ENCODE peak calls at places on chromosome 13, in ten cellular contexts. One of them, this sample, is unnamed.

GRCh38 chr13:20129076-20129475 is 31.8 kb downstream of the GJA3 start:
- DNase-seq in uterus: no peak
- DNase-seq in astrocyte of the spinal cord: no peak
- DNase-seq in Caco-2: peak
- DNase-seq in neural progenitor cell: no peak
- DNase-seq in A673: no peak
- DNase-seq in choroid plexus epithelial cell: no peak
- DNase-seq in mammary epithelial cell: no peak
- DNase-seq in activated CD8-positive, alpha-beta T cell treated with anti-CD3 and anti-CD28 coated beads for 36 hours: no peak
- DNase-seq in MM.1S: no peak
- DNase-seq in this sample: no peak

GRCh38 chr13:77919351-77920294 is 992 bp upstream of the EDNRB start:
- DNase-seq in uterus: peak
- DNase-seq in A673: peak
- DNase-seq in mammary epithelial cell: no peak
- DNase-seq in activated CD8-positive, alpha-beta T cell treated with anti-CD3 and anti-CD28 coated beads for 36 hours: peak
- DNase-seq in neural progenitor cell: peak
- DNase-seq in choroid plexus epithelial cell: peak
- DNase-seq in Caco-2: no peak
- DNase-seq in astrocyte of the spinal cord: peak
- DNase-seq in MM.1S: no peak
- DNase-seq in this sample: no peak

GRCh38 chr13:98521876-98522275 is 55.0 kb downstream of the STK24 start:
- DNase-seq in Caco-2: no peak
- DNase-seq in mammary epithelial cell: no peak
- DNase-seq in astrocyte of the spinal cord: no peak
- DNase-seq in A673: no peak
- DNase-seq in MM.1S: no peak
- DNase-seq in neural progenitor cell: no peak
- DNase-seq in uterus: no peak
- DNase-seq in activated CD8-positive, alpha-beta T cell treated with anti-CD3 and anti-CD28 coated beads for 36 hours: no peak
- DNase-seq in choroid plexus epithelial cell: no peak
- DNase-seq in this sample: no peak

GRCh38 chr13:38213307-38213706 is 136.3 kb upstream of the UFM1 start:
- DNase-seq in neural progenitor cell: no peak
- DNase-seq in MM.1S: no peak
- DNase-seq in A673: peak
- DNase-seq in astrocyte of the spinal cord: peak
- DNase-seq in mammary epithelial cell: peak
- DNase-seq in Caco-2: no peak
- DNase-seq in uterus: no peak
- DNase-seq in choroid plexus epithelial cell: peak
- DNase-seq in activated CD8-positive, alpha-beta T cell treated with anti-CD3 and anti-CD28 coated beads for 36 hours: no peak
- DNase-seq in this sample: no peak

GRCh38 chr13:44120814-44121505 is 241.3 kb downstream of the LACC1 start:
- DNase-seq in astrocyte of the spinal cord: no peak
- DNase-seq in A673: no peak
- DNase-seq in choroid plexus epithelial cell: no peak
- DNase-seq in MM.1S: no peak
- DNase-seq in activated CD8-positive, alpha-beta T cell treated with anti-CD3 and anti-CD28 coated beads for 36 hours: no peak
- DNase-seq in neural progenitor cell: no peak
- DNase-seq in mammary epithelial cell: no peak
- DNase-seq in Caco-2: no peak
- DNase-seq in uterus: no peak
- DNase-seq in this sample: no peak

GRCh38 chr13:33742321-33742720 is 75.6 kb upstream of the RFC3 start:
- DNase-seq in mammary epithelial cell: no peak
- DNase-seq in uterus: no peak
- DNase-seq in Caco-2: no peak
- DNase-seq in astrocyte of the spinal cord: no peak
- DNase-seq in A673: no peak
- DNase-seq in neural progenitor cell: no peak
- DNase-seq in activated CD8-positive, alpha-beta T cell treated with anti-CD3 and anti-CD28 coated beads for 36 hours: no peak
- DNase-seq in MM.1S: no peak
- DNase-seq in choroid plexus epithelial cell: no peak
- DNase-seq in this sample: no peak

GRCh38 chr13:112978561-112979405 is 9.8 kb downstream of the MCF2L start:
- DNase-seq in A673: no peak
- DNase-seq in neural progenitor cell: no peak
- DNase-seq in Caco-2: no peak
- DNase-seq in activated CD8-positive, alpha-beta T cell treated with anti-CD3 and anti-CD28 coated beads for 36 hours: no peak
- DNase-seq in MM.1S: no peak
- DNase-seq in uterus: no peak
- DNase-seq in choroid plexus epithelial cell: no peak
- DNase-seq in astrocyte of the spinal cord: no peak
- DNase-seq in mammary epithelial cell: no peak
- DNase-seq in this sample: no peak

GRCh38 chr13:107969551-107969950 is 245.8 kb downstream of the LIG4 start:
- DNase-seq in Caco-2: no peak
- DNase-seq in neural progenitor cell: no peak
- DNase-seq in astrocyte of the spinal cord: no peak
- DNase-seq in mammary epithelial cell: no peak
- DNase-seq in A673: no peak
- DNase-seq in MM.1S: no peak
- DNase-seq in activated CD8-positive, alpha-beta T cell treated with anti-CD3 and anti-CD28 coated beads for 36 hours: no peak
- DNase-seq in choroid plexus epithelial cell: no peak
- DNase-seq in uterus: no peak
- DNase-seq in this sample: no peak

GRCh38 chr13:114311908-114312307 is 2.4 kb upstream of the CHAMP1 start:
- DNase-seq in A673: peak
- DNase-seq in Caco-2: no peak
- DNase-seq in mammary epithelial cell: no peak
- DNase-seq in neural progenitor cell: no peak
- DNase-seq in activated CD8-positive, alpha-beta T cell treated with anti-CD3 and anti-CD28 coated beads for 36 hours: no peak
- DNase-seq in choroid plexus epithelial cell: no peak
- DNase-seq in astrocyte of the spinal cord: no peak
- DNase-seq in uterus: no peak
- DNase-seq in MM.1S: no peak
- DNase-seq in this sample: no peak

GRCh38 chr13:59099182-59099950 is 1064.4 kb downstream of the DIAPH3 start:
- DNase-seq in mammary epithelial cell: no peak
- DNase-seq in Caco-2: no peak
- DNase-seq in uterus: no peak
- DNase-seq in activated CD8-positive, alpha-beta T cell treated with anti-CD3 and anti-CD28 coated beads for 36 hours: no peak
- DNase-seq in astrocyte of the spinal cord: peak
- DNase-seq in A673: no peak
- DNase-seq in choroid plexus epithelial cell: peak
- DNase-seq in neural progenitor cell: peak
- DNase-seq in MM.1S: no peak
- DNase-seq in this sample: no peak

GRCh38 chr13:94656766-94657165 is 55.1 kb downstream of the GPR180 start:
- DNase-seq in Caco-2: no peak
- DNase-seq in neural progenitor cell: no peak
- DNase-seq in uterus: no peak
- DNase-seq in mammary epithelial cell: peak
- DNase-seq in choroid plexus epithelial cell: peak
- DNase-seq in A673: peak
- DNase-seq in astrocyte of the spinal cord: peak
- DNase-seq in MM.1S: peak
- DNase-seq in activated CD8-positive, alpha-beta T cell treated with anti-CD3 and anti-CD28 coated beads for 36 hours: peak
- DNase-seq in this sample: peak
- TF ChIP-seq CTCF in Caco-2: no peak
- TF ChIP-seq CTCF in neural progenitor cell: no peak
- TF ChIP-seq CTCF in uterus: no peak
- TF ChIP-seq CTCF in mammary epithelial cell: peak
- TF ChIP-seq CTCF in choroid plexus epithelial cell: peak
- TF ChIP-seq CTCF in A673: no peak
- TF ChIP-seq CTCF in astrocyte of the spinal cord: no peak
- TF ChIP-seq CTCF in MM.1S: no peak
- TF ChIP-seq CTCF in activated CD8-positive, alpha-beta T cell treated with anti-CD3 and anti-CD28 coated beads for 36 hours: no peak
- TF ChIP-seq CTCF in this sample: no peak

GRCh38 chr13:79874396-79875360 is 393.7 kb downstream of the NDFIP2 start:
- DNase-seq in activated CD8-positive, alpha-beta T cell treated with anti-CD3 and anti-CD28 coated beads for 36 hours: peak
- DNase-seq in Caco-2: no peak
- DNase-seq in mammary epithelial cell: peak
- DNase-seq in astrocyte of the spinal cord: no peak
- DNase-seq in MM.1S: no peak
- DNase-seq in uterus: no peak
- DNase-seq in A673: peak
- DNase-seq in choroid plexus epithelial cell: no peak
- DNase-seq in neural progenitor cell: no peak
- DNase-seq in this sample: no peak
- TF ChIP-seq CTCF in activated CD8-positive, alpha-beta T cell treated with anti-CD3 and anti-CD28 coated beads for 36 hours: no peak
- TF ChIP-seq CTCF in Caco-2: no peak
- TF ChIP-seq CTCF in mammary epithelial cell: no peak
- TF ChIP-seq CTCF in astrocyte of the spinal cord: no peak
- TF ChIP-seq CTCF in MM.1S: no peak
- TF ChIP-seq CTCF in uterus: no peak
- TF ChIP-seq CTCF in A673: no peak
- TF ChIP-seq CTCF in choroid plexus epithelial cell: no peak
- TF ChIP-seq CTCF in neural progenitor cell: no peak
- TF ChIP-seq CTCF in this sample: no peak

DNA sequence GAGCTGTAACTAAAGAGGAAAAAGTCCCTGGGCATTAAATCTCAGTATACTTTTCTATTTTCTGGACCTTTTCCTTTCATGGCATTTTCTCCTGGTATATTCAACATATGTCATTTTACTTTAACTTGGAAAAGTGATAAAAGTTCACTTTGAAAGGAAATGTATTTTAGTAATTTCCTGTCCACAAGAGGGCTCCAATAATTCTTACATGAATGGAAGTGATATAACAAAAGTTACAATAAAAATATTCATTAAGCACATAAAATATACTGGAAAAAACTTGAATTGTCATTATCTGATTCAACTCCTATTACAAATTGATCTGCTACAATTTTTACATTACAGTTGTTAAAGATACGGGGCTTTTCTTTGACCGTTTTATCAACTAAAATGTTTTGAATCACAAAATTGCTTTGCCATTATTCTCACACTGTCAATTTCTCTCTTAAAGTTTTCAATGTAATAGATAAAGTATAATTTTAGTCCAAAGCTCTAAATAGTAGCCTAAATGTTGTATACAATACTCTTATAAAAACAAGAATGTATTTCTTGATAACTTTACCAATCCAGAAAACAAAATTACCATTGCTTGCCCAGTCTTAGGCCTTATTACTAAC is 4.9 kb downstream of the UBL3 start:
- DNase-seq in MM.1S: no peak
- DNase-seq in activated CD8-positive, alpha-beta T cell treated with anti-CD3 and anti-CD28 coated beads for 36 hours: no peak
- DNase-seq in choroid plexus epithelial cell: peak
- DNase-seq in A673: peak
- DNase-seq in uterus: no peak
- DNase-seq in Caco-2: no peak
- DNase-seq in astrocyte of the spinal cord: peak
- DNase-seq in neural progenitor cell: no peak
- DNase-seq in mammary epithelial cell: no peak
- DNase-seq in this sample: no peak
- TF ChIP-seq CTCF in MM.1S: no peak
- TF ChIP-seq CTCF in activated CD8-positive, alpha-beta T cell treated with anti-CD3 and anti-CD28 coated beads for 36 hours: peak
- TF ChIP-seq CTCF in choroid plexus epithelial cell: peak
- TF ChIP-seq CTCF in A673: peak
- TF ChIP-seq CTCF in uterus: no peak
- TF ChIP-seq CTCF in Caco-2: peak
- TF ChIP-seq CTCF in astrocyte of the spinal cord: peak
- TF ChIP-seq CTCF in neural progenitor cell: peak
- TF ChIP-seq CTCF in mammary epithelial cell: peak
- TF ChIP-seq CTCF in this sample: peak

GRCh38 chr13:80341098-80341701 is at the start of gene SPRY2:
- DNase-seq in mammary epithelial cell: peak
- DNase-seq in MM.1S: peak
- DNase-seq in A673: peak
- DNase-seq in choroid plexus epithelial cell: peak
- DNase-seq in Caco-2: peak
- DNase-seq in uterus: peak
- DNase-seq in astrocyte of the spinal cord: peak
- DNase-seq in activated CD8-positive, alpha-beta T cell treated with anti-CD3 and anti-CD28 coated beads for 36 hours: peak
- DNase-seq in neural progenitor cell: peak
- DNase-seq in this sample: peak
- TF ChIP-seq CTCF in mammary epithelial cell: no peak
- TF ChIP-seq CTCF in MM.1S: no peak
- TF ChIP-seq CTCF in A673: no peak
- TF ChIP-seq CTCF in choroid plexus epithelial cell: no peak
- TF ChIP-seq CTCF in Caco-2: no peak
- TF ChIP-seq CTCF in uterus: peak
- TF ChIP-seq CTCF in astrocyte of the spinal cord: no peak
- TF ChIP-seq CTCF in activated CD8-positive, alpha-beta T cell treated with anti-CD3 and anti-CD28 coated beads for 36 hours: no peak
- TF ChIP-seq CTCF in neural progenitor cell: peak
- TF ChIP-seq CTCF in this sample: no peak

DNA sequence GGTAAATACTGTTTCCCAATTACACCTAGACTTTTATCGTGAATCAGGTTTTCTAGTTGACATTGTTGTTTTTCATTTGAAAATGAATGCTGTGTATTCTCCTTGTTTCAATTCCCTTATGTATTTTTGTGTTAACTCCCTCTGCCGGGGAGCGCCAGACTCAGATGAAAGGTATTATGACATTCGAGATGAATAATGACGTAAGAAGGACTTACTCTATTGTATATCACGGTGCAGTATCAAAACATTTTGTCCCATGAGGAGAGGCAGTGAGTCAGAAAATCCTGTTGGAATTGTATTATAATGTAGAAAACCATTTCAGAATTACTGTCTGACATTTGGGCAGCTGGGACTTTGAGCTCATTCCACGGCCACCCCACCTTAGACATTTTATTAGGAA is 61.6 kb downstream of the LRCH1 start:
- DNase-seq in choroid plexus epithelial cell: peak
- DNase-seq in Caco-2: no peak
- DNase-seq in A673: no peak
- DNase-seq in astrocyte of the spinal cord: peak
- DNase-seq in uterus: no peak
- DNase-seq in neural progenitor cell: no peak
- DNase-seq in MM.1S: no peak
- DNase-seq in activated CD8-positive, alpha-beta T cell treated with anti-CD3 and anti-CD28 coated beads for 36 hours: no peak
- DNase-seq in mammary epithelial cell: no peak
- DNase-seq in this sample: no peak
- TF ChIP-seq CTCF in choroid plexus epithelial cell: peak
- TF ChIP-seq CTCF in Caco-2: no peak
- TF ChIP-seq CTCF in A673: peak
- TF ChIP-seq CTCF in astrocyte of the spinal cord: peak
- TF ChIP-seq CTCF in uterus: peak
- TF ChIP-seq CTCF in neural progenitor cell: no peak
- TF ChIP-seq CTCF in MM.1S: no peak
- TF ChIP-seq CTCF in activated CD8-positive, alpha-beta T cell treated with anti-CD3 and anti-CD28 coated beads for 36 hours: no peak
- TF ChIP-seq CTCF in mammary epithelial cell: no peak
- TF ChIP-seq CTCF in this sample: no peak

DNA sequence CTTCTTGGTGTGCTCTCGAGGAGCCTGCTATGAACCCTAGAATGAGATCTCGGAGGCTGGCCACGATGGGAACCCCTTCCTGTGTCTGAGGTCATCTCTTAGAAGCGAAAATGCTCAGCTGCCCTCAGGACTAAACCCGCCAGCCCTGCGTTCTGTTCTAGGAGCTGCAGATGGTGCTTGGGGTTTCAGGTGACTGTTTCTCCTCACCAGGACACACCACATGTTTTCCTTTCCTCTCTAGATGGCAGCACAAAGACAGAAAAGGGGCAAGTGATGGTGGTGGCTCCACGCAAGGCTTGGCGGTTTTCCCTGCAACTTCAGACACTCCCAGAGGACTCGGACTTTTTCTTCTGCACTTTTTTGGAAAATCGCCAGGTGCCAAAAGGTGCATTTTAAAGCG is 60.1 kb downstream of the RNASEH2B start:
- DNase-seq in A673: peak
- DNase-seq in Caco-2: peak
- DNase-seq in astrocyte of the spinal cord: peak
- DNase-seq in uterus: no peak
- DNase-seq in activated CD8-positive, alpha-beta T cell treated with anti-CD3 and anti-CD28 coated beads for 36 hours: peak
- DNase-seq in choroid plexus epithelial cell: peak
- DNase-seq in MM.1S: peak
- DNase-seq in mammary epithelial cell: peak
- DNase-seq in neural progenitor cell: peak
- DNase-seq in this sample: no peak
- TF ChIP-seq CTCF in A673: peak
- TF ChIP-seq CTCF in Caco-2: peak
- TF ChIP-seq CTCF in astrocyte of the spinal cord: no peak
- TF ChIP-seq CTCF in uterus: no peak
- TF ChIP-seq CTCF in activated CD8-positive, alpha-beta T cell treated with anti-CD3 and anti-CD28 coated beads for 36 hours: no peak
- TF ChIP-seq CTCF in choroid plexus epithelial cell: peak
- TF ChIP-seq CTCF in MM.1S: peak
- TF ChIP-seq CTCF in mammary epithelial cell: peak
- TF ChIP-seq CTCF in neural progenitor cell: peak
- TF ChIP-seq CTCF in this sample: no peak

This sample was measured in GM13977.